ENCODE peak calls at places on chromosomes 13 and 19, in four cellular contexts. K, H, R and I are unnamed samples.

GRCh38 chr13:79491715-79492114 is 10.8 kb downstream of the NDFIP2 start:
- DNase-seq in K (peak), H (peak), R (peak), I (peak)

GRCh38 chr19:10816691-10817090 is 19.3 kb downstream of the TMED1 start:
- DNase-seq in K (no peak), H (no peak), R (no peak), I (no peak)

GRCh38 chr19:37362733-37363132 is 8.2 kb upstream of the ZNF527 start:
- DNase-seq in K (no peak), H (no peak), R (no peak), I (no peak)

GRCh38 chr13:108375772-108376171 is 106.3 kb downstream of the TNFSF13B start:
- DNase-seq in K (no peak), H (no peak), R (no peak), I (no peak)

GRCh38 chr13:48443442-48444208 is 30.7 kb upstream of the LPAR6 start:
- DNase-seq in K (no peak), H (no peak), R (no peak), I (no peak)

GRCh38 chr19:7883105-7883504 is 5.2 kb upstream of the LRRC8E start:
- DNase-seq in K (no peak), H (no peak), R (no peak), I (no peak)

GRCh38 chr13:31385534-31385933 is 185.8 kb downstream of the B3GLCT start:
- DNase-seq in K (no peak), H (no peak), R (no peak), I (no peak)

GRCh38 chr19:39434123-39435076 is 1.3 kb downstream of the RPS16 start:
- DNase-seq in K (no peak), H (no peak), R (no peak), I (no peak)

GRCh38 chr13:43686557-43686956 is 100.2 kb downstream of the ENOX1 start:
- DNase-seq in K (no peak), H (peak), R (peak), I (peak)

GRCh38 chr19:35395762-35396199 is 24.9 kb downstream of the GPR42 start:
- DNase-seq in K (no peak), H (no peak), R (no peak), I (no peak)

GRCh38 chr13:110430391-110431338 is 123.6 kb downstream of the COL4A2 start:
- DNase-seq in K (peak), H (peak), R (no peak), I (no peak)

GRCh38 chr13:95155504-95155903 is 145.7 kb downstream of the ABCC4 start:
- DNase-seq in K (no peak), H (no peak), R (no peak), I (no peak)

GRCh38 chr13:21668665-21669599 is 1.9 kb upstream of the FGF9 start:
- DNase-seq in K (no peak), H (no peak), R (peak), I (peak)

GRCh38 chr13:21671793-21672680 is 1.2 kb downstream of the FGF9 start:
- DNase-seq in K (no peak), H (no peak), R (no peak), I (no peak)

GRCh38 chr13:21672811-21673591 is 2.1 kb downstream of the FGF9 start:
- DNase-seq in K (no peak), H (no peak), R (no peak), I (no peak)

GRCh38 chr13:21670883-21671792 is at the start of gene FGF9:
- DNase-seq in K (no peak), H (peak), R (peak), I (peak)

GRCh38 chr13:21670006-21670882 is 629 bp upstream of the FGF9 start:
- DNase-seq in K (no peak), H (peak), R (peak), I (peak)
- TF ChIP-seq CTCF in K (peak), H (peak), R (no peak), I (no peak)

GRCh38 chr19:33278023-33278402 is 24.3 kb downstream of the CEBPA start:
- DNase-seq in K (no peak), H (no peak), R (no peak), I (no peak)
- H3K4me2 ChIP-seq in K (no peak), H (no peak), R (no peak), I (no peak)

GRCh38 chr19:54172413-54172763 is 572 bp downstream of the TMC4 start:
- DNase-seq in K (no peak), H (no peak), R (no peak), I (no peak)
- H3K9ac ChIP-seq in K (peak), H (no peak), R (no peak), I (no peak)

GRCh38 chr13:91647361-91647970 is 249.0 kb downstream of the GPC5 start:
- DNase-seq in K (no peak), H (no peak), R (peak), I (peak)
- TF ChIP-seq CTCF in K (peak), H (peak), R (peak), I (peak)

GRCh38 chr13:39809466-39809865 is 154.0 kb downstream of the COG6 start:
- DNase-seq in K (no peak), H (no peak), R (no peak), I (no peak)
- H3K4me2 ChIP-seq in K (no peak), H (no peak), R (no peak), I (no peak)

GRCh38 chr19:52453324-52454094 is at the start of gene ZNF578:
- DNase-seq in K (no peak), H (peak), R (peak), I (peak)
- H3K9ac ChIP-seq in K (peak), H (no peak), R (peak), I (peak)

DNA sequence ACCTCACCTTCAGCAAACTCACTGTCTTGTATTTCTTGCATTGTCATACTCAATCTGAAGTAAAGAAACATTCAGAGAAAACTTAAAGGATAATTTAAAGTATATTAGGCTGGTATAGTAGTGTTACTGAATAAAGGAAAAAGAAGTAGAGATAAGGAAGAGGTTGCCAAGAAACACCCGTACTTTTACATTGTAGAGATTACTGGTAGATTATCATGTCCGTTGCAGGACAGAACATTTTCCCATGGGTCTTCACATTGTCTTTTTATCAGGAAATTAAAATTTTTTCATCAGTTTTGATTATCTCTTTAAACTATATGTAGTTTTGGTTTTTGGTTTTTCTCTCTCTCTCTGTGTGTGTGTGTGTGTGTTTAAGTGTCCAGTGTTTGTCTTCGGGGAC is 19.9 kb upstream of the GPR183 start:
- DNase-seq in K (no peak), H (no peak), R (no peak), I (no peak)
- TF ChIP-seq CTCF in K (no peak), H (no peak), R (no peak), I (no peak)

GRCh38 chr19:18893573-18894253 is 2.2 kb downstream of the CERS1 start:
- DNase-seq in K (no peak), H (no peak), R (no peak), I (no peak)
- H3K4me2 ChIP-seq in K (no peak), H (no peak), R (no peak), I (no peak)

DNA sequence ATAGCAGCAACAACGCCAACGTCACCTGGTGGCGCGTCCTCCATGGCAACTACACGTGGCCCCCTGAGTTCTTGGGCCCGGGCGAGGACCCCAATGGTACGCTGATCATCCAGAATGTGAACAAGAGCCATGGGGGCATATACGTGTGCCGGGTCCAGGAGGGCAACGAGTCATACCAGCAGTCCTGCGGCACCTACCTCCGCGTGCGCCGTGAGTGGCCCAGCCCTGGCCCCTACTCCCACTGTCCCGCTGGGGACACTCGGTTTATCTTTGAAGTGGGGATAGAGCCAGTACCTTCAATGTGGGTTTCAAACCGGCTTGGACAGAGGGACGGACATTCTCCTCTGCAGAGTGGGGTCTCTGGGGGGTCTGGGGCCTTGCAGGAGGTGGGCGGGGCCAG is 2.0 kb downstream of the CD79A start:
- DNase-seq in K (no peak), H (no peak), R (no peak), I (no peak)
- H3K9ac ChIP-seq in K (no peak), H (no peak), R (no peak), I (no peak)

DNA sequence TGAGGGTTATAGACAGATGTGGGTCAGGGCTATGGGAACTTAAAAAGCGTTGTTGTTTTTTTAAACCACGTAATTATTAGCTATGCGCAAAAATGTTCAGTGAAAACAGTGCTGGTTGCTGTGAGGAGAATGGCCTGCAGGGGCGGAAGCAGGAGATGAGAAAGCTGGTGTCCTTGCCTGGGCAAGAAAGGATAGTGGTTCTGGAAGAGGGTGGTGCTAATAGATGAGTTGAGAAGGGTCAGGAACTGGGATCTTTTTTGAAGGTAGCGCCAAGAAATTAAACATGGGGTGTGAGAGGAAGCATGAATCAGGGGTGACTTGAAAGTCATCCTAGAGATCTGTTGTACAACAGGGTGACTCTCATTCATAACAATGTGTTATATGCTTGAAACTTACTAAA is 4.8 kb upstream of the SMG9 start:
- DNase-seq in K (peak), H (peak), R (peak), I (peak)
- TF ChIP-seq CTCF in K (peak), H (peak), R (peak), I (peak)